ENCODE peak calls at places on chromosomes 13 and 19, in four cellular contexts. Q, V, H and G are unnamed samples.

GRCh38 chr19:42634409-42635232 is 39.9 kb upstream of the CEACAM8 start:
- DNase-seq in Q (peak), V (peak), H (peak), G (no peak)

GRCh38 chr13:30734434-30734833 is 909 bp upstream of the ALOX5AP start:
- DNase-seq in Q (no peak), V (peak), H (no peak), G (peak)

GRCh38 chr13:87872813-87873212 is 201.6 kb downstream of the SLITRK5 start:
- DNase-seq in Q (no peak), V (peak), H (no peak), G (peak)

GRCh38 chr13:33610471-33611015 is 207.4 kb upstream of the RFC3 start:
- DNase-seq in Q (peak), V (peak), H (no peak), G (peak)

GRCh38 chr13:22154041-22154440 is 483.2 kb downstream of the FGF9 start:
- DNase-seq in Q (no peak), V (no peak), H (no peak), G (no peak)

GRCh38 chr13:59607780-59608233 is 555.9 kb downstream of the DIAPH3 start:
- DNase-seq in Q (no peak), V (no peak), H (no peak), G (no peak)

GRCh38 chr13:73001971-73002370 is 56.8 kb upstream of the KLF5 start:
- DNase-seq in Q (no peak), V (no peak), H (no peak), G (no peak)

GRCh38 chr13:40666058-40666904 is at the start of gene FOXO1:
- DNase-seq in Q (peak), V (peak), H (peak), G (peak)

GRCh38 chr13:104571161-104571889 is 1505.1 kb upstream of the SLC10A2 start:
- DNase-seq in Q (peak), V (peak), H (peak), G (peak)

GRCh38 chr13:104837756-104838155 is 1697.7 kb downstream of the EFNB2 start:
- DNase-seq in Q (no peak), V (no peak), H (peak), G (no peak)

GRCh38 chr13:27583645-27584044 is 36.7 kb downstream of the LNX2 start:
- DNase-seq in Q (no peak), V (peak), H (peak), G (peak)

GRCh38 chr19:49896863-49897621 is at the start of gene IL4I1:
- DNase-seq in Q (no peak), V (peak), H (no peak), G (peak)

GRCh38 chr19:12794936-12795335 is 3.6 kb downstream of the JUNB start:
- DNase-seq in Q (no peak), V (no peak), H (no peak), G (no peak)

GRCh38 chr13:24619302-24619701 is 60.9 kb upstream of the ATP12A start:
- DNase-seq in Q (no peak), V (no peak), H (no peak), G (no peak)

GRCh38 chr19:10587022-10587838 is at the start of gene AP1M2:
- DNase-seq in Q (peak), V (no peak), H (no peak), G (no peak)

GRCh38 chr13:27309967-27310598 is 39.5 kb downstream of the RASL11A start:
- DNase-seq in Q (no peak), V (peak), H (no peak), G (no peak)

GRCh38 chr19:46980756-46981155 is 38.9 kb upstream of the NPAS1 start:
- DNase-seq in Q (no peak), V (no peak), H (no peak), G (no peak)
- H3K9ac ChIP-seq in Q (no peak), V (no peak), H (no peak), G (no peak)

GRCh38 chr19:16820056-16820455 is 9.1 kb upstream of the SIN3B start:
- DNase-seq in Q (no peak), V (no peak), H (no peak), G (no peak)

GRCh38 chr19:16825312-16826168 is 3.7 kb upstream of the SIN3B start:
- DNase-seq in Q (peak), V (peak), H (no peak), G (peak)

GRCh38 chr19:16821081-16821480 is 8.1 kb upstream of the SIN3B start:
- DNase-seq in Q (no peak), V (no peak), H (no peak), G (no peak)

GRCh38 chr19:16824658-16825311 is 4.4 kb upstream of the SIN3B start:
- DNase-seq in Q (peak), V (peak), H (no peak), G (peak)

GRCh38 chr19:16822648-16823047 is 6.5 kb upstream of the SIN3B start:
- DNase-seq in Q (no peak), V (no peak), H (no peak), G (no peak)
- H3K9ac ChIP-seq in Q (no peak), V (no peak), H (no peak), G (no peak)

GRCh38 chr19:14135985-14136508 is 342 bp downstream of the ASF1B start:
- DNase-seq in Q (no peak), V (no peak), H (no peak), G (no peak)
- H3K9ac ChIP-seq in Q (peak), V (peak), H (peak), G (peak)

DNA sequence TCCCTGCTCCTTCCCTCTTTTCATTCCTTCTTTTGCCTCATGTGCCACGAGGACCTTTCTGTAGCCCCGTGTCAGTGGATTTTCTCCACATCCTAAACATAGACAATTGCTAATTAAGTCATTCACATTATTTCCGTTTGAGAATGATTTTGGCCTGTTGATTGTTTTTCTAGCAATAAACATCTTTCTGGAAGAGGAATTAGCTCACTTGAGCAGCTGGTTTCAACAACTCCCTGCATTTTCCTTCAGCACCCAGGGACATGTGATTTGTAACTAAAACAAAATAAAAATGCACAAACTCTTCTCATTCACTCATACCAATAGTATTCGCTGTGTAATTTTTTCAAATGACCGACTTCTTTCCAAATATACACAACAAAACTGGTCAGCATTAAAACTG is 40.6 kb downstream of the RAP2A start:
- DNase-seq in Q (no peak), V (no peak), H (no peak), G (no peak)
- H3K9ac ChIP-seq in Q (no peak), V (no peak), H (no peak), G (no peak)

DNA sequence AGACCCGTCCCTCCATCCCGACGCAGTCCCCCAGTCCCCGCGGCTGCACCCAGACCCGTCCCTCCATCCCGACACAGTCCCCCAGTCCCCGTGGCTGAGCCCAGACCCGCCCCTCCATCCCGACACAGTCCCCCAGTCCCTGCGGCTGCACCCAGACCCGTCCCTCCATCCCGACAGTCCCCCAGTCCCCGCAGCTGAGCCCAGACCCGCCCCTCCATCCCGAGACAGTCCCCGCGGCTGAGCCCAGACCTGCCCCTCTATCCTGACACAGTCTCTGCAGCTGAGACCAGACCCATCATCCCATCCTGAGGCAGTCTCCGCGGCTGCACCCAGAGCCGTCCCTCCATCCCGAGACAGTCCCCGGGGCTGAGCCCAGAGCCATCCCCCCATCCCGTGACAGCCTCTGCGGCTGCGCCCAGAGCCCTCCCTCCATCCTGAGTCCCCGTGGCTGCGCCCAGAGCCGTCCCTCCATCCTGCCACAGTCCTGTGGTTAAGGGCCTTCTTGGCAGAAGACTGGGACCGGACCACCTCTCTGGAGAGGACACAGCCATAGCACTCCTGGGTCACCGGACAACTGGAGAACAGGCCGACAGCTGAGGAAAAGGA is 28.8 kb upstream of the TMEM255B start:
- DNase-seq in Q (no peak), V (no peak), H (no peak), G (no peak)
- H3K9ac ChIP-seq in Q (no peak), V (no peak), H (no peak), G (no peak)

GRCh38 chr19:36103040-36103626 is 7.8 kb upstream of the OVOL3 start:
- DNase-seq in Q (no peak), V (no peak), H (no peak), G (no peak)
- H3K9ac ChIP-seq in Q (no peak), V (no peak), H (no peak), G (no peak)

GRCh38 chr19:41355035-41355434 is 1.3 kb upstream of the TGFB1 start:
- DNase-seq in Q (no peak), V (no peak), H (no peak), G (no peak)
- H3K9ac ChIP-seq in Q (no peak), V (no peak), H (no peak), G (no peak)

GRCh38 chr19:48244289-48244688 is 11.4 kb downstream of the CARD8 start:
- DNase-seq in Q (no peak), V (peak), H (no peak), G (no peak)

GRCh38 chr19:48246101-48246500 is 9.6 kb downstream of the CARD8 start:
- DNase-seq in Q (no peak), V (no peak), H (no peak), G (no peak)

GRCh38 chr19:48248081-48248833 is 7.5 kb downstream of the CARD8 start:
- DNase-seq in Q (no peak), V (no peak), H (no peak), G (no peak)

GRCh38 chr19:48249502-48250014 is 6.2 kb downstream of the CARD8 start:
- DNase-seq in Q (no peak), V (no peak), H (no peak), G (no peak)

DNA sequence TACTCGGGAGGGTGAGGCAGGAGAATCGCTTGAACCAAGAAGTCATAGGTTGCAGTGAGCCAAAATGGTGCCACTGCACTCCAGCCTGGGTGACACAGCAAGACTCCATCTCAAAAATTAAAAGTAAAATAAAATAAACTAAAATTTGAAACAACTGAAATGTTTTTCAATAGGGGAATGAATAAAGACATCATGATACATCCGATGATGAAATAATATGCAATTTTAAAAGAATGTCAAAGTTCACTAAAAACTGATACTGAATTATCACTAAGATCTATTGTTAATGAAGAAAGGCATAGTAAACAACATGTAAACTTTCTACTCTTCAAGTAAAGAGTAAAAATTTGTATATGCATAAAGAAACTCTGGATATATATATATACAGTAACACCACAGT is 8.5 kb downstream of the CARD8 start:
- DNase-seq in Q (no peak), V (no peak), H (no peak), G (no peak)
- H3K9ac ChIP-seq in Q (no peak), V (no peak), H (no peak), G (no peak)

DNA sequence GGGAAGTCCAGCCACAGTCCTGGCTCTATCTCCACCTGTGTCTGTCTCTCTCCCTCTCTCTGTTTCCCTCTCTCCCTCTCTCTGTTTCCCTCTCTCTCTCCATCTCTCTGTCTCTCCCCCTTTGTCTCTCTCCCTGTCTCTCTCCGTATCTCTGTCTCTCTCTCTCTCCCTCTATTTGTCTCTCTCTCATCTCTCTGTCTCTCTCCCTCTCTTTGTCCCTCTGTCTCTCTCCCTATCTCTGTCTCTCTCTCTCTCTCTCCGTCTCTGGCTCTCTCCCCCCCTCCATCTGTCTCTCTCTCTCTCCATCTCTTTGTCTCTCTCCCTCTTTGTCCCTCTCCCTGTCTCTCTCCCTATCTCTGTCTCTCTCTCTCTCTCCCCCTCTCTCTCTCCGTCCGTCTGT is 39.5 kb upstream of the C13orf46 start:
- DNase-seq in Q (no peak), V (no peak), H (no peak), G (no peak)
- H3K9ac ChIP-seq in Q (no peak), V (no peak), H (no peak), G (no peak)

DNA sequence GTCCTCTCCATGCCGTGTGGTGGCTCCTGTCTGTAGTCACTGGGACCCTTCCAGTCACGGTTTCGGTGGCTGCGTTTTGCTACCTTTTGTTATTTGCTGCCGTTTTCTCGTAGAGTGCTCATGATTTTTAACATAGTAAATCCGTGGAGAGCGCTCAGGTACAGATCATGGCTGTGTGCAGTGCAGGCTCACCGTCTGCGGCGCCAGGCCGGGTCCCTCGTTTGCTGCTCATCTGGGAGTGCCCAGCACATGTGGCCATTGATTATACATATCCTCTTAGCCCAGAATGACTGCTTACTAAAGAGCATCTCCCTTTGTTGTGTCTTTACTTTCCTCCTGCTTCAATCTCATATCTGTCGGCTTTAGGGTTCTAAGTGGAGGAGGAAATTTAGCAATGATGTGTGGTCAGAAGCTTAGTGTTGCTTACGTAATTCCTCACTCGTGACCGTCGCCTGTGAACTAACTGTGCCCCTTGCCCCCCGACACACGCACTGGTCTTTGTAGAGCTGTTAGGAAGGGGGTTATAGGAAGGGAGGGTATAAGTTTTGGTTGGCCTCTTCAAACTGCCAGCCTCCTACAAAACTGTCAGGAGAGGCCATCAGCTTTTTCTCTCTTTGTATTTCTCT is 31.8 kb downstream of the TFDP1 start:
- DNase-seq in Q (no peak), V (no peak), H (no peak), G (no peak)
- H3K9ac ChIP-seq in Q (no peak), V (no peak), H (no peak), G (no peak)